ENCODE peak calls at places on chromosomes 1 and 21, in four cellular contexts. E, U, B and J are unnamed samples.
A peak's percentile ranks its signal among the peaks of the same experiment; 100 is the strongest.

GRCh38 chr21:45549670-45550463 is 7.6 kb upstream of the SLC19A1 start:
- DNase-seq in E (no peak), B (no peak), U (no peak), J (no peak)

GRCh38 chr1:225450491-225451191 is 22.8 kb upstream of the LBR start:
- DNase-seq in B (peak; percentile 67), E (no peak), U (no peak), J (peak; percentile 57)

GRCh38 chr1:178172939-178173338 is 79.0 kb downstream of the RASAL2 start:
- DNase-seq in E (no peak), U (no peak), B (peak; percentile 84), J (no peak)

GRCh38 chr1:161089251-161089924 is at the start of gene NECTIN4:
- DNase-seq in E (peak; percentile 46), B (no peak), U (no peak), J (peak; percentile 78)

GRCh38 chr1:235632538-235633219 is 16.9 kb downstream of the GNG4 start:
- DNase-seq in B (peak; percentile 90), U (no peak), E (no peak), J (no peak)

GRCh38 chr1:108053291-108054023 is 88.5 kb upstream of the VAV3 start:
- DNase-seq in B (peak; percentile 92), U (no peak), E (no peak), J (no peak)

GRCh38 chr1:244075247-244075722 is 24.2 kb downstream of the ZBTB18 start:
- DNase-seq in E (no peak), B (no peak), U (no peak), J (no peak)

GRCh38 chr1:215719569-215719968 is 152.5 kb downstream of the KCTD3 start:
- DNase-seq in U (no peak), B (no peak), E (no peak), J (no peak)

GRCh38 chr1:19504796-19505693 is 19.7 kb upstream of the CAPZB start:
- DNase-seq in E (no peak), U (no peak), B (peak; percentile 67), J (no peak)

GRCh38 chr1:54285815-54286214 is 85.8 kb downstream of the MRPL37 start:
- DNase-seq in B (no peak), U (no peak), E (no peak), J (no peak)

GRCh38 chr1:40409467-40409866 is 35.9 kb downstream of the SMAP2 start:
- DNase-seq in B (no peak), E (no peak), U (no peak), J (no peak)

GRCh38 chr1:183194527-183195145 is 8.6 kb downstream of the LAMC2 start:
- DNase-seq in U (no peak), B (no peak), E (no peak), J (no peak)

GRCh38 chr1:211625040-211625439 is 46.1 kb upstream of the SLC30A1 start:
- DNase-seq in U (no peak), B (peak; percentile 68), E (no peak), J (no peak)

GRCh38 chr1:24888971-24889670 is 41.0 kb downstream of the RUNX3 start:
- DNase-seq in B (no peak), U (no peak), E (no peak), J (no peak)